ENCODE peak calls at places on chromosomes 3 and 15, in five cellular contexts. G is GM18507; J is stimulated activated CD4-positive, alpha-beta T cell treated with anti-CD3 and anti-CD28 coated beads, Interleukin-1b, Interleukin-23, amount 100 ng/mL, for 24 hours; N is left colon; U is pulmonary artery endothelial cell. M is an unnamed sample.

GRCh38 chr3:124878561-124879394 is 8.4 kb downstream of the ITGB5 start:
- DNase-seq in G (no peak), J (no peak), N (no peak), U (peak; percentile 77), M (no peak)

GRCh38 chr15:55526559-55527036 is 18.6 kb upstream of the DNAAF4 start:
- DNase-seq in G (no peak), J (no peak), N (no peak), U (peak; percentile 5), M (no peak)

GRCh38 chr3:98966862-98967554 is 65.5 kb upstream of the DCBLD2 start:
- DNase-seq in G (no peak), J (no peak), N (no peak), U (no peak), M (no peak)

GRCh38 chr3:121883507-121883906 is 10.7 kb upstream of the SLC15A2 start:
- DNase-seq in G (no peak), J (no peak), N (no peak), U (no peak), M (no peak)

GRCh38 chr3:150251654-150252053 is 156.4 kb upstream of the TSC22D2 start:
- DNase-seq in G (no peak), J (no peak), N (no peak), U (peak; percentile 52), M (no peak)

GRCh38 chr3:180280601-180281000 is 243.9 kb upstream of the PEX5L start:
- DNase-seq in G (no peak), J (no peak), N (no peak), U (no peak), M (no peak)

GRCh38 chr3:57756528-57757401 is 656 bp downstream of the SLMAP start:
- DNase-seq in G (no peak), J (no peak), N (peak; percentile 48), U (no peak), M (no peak)

GRCh38 chr15:65418596-65418995 is 4.2 kb downstream of the IGDCC4 start:
- DNase-seq in G (no peak), J (no peak), N (no peak), U (no peak), M (no peak)

GRCh38 chr3:180184806-180185205 is 148.1 kb upstream of the PEX5L start:
- DNase-seq in G (no peak), J (no peak), N (no peak), U (no peak), M (no peak)

GRCh38 chr3:163943664-163944063 is 1134.6 kb downstream of the SI start:
- DNase-seq in G (no peak), J (no peak), N (no peak), U (no peak), M (no peak)

GRCh38 chr3:59320080-59320479 is 270.3 kb upstream of the CFAP20DC start:
- DNase-seq in G (no peak), J (no peak), N (no peak), U (no peak), M (peak; percentile 35)

GRCh38 chr3:175193815-175194518 is 334.8 kb downstream of the NAALADL2 start:
- DNase-seq in G (no peak), J (no peak), N (no peak), U (no peak), M (no peak)

GRCh38 chr15:69881760-69882159 is 216.0 kb downstream of the TLE3 start:
- DNase-seq in G (peak; percentile 46), J (no peak), N (no peak), U (no peak), M (no peak)

GRCh38 chr3:127033786-127034185 is 50.9 kb downstream of the PLXNA1 start:
- DNase-seq in G (no peak), J (no peak), N (no peak), U (no peak), M (no peak)

GRCh38 chr3:48130321-48130881 is 57.8 kb downstream of the CDC25A start:
- DNase-seq in G (no peak), J (no peak), N (peak; percentile 36), U (peak; percentile 62), M (no peak)

GRCh38 chr15:90915808-90916440 is 12.8 kb downstream of the MAN2A2 start:
- DNase-seq in G (no peak), J (no peak), N (peak; percentile 56), U (no peak), M (no peak)

GRCh38 chr15:57562220-57562769 is 29.4 kb upstream of the MYZAP start:
- DNase-seq in G (no peak), J (no peak), N (peak; percentile 27), U (no peak), M (no peak)

GRCh38 chr3:150261958-150262357 is 146.1 kb upstream of the TSC22D2 start:
- DNase-seq in G (no peak), J (no peak), N (no peak), U (no peak), M (no peak)

GRCh38 chr3:118636841-118637240 is 397.8 kb downstream of the IGSF11 start:
- DNase-seq in G (no peak), J (no peak), N (no peak), U (no peak), M (no peak)

GRCh38 chr3:69649713-69650419 is 89.4 kb upstream of the MITF start:
- DNase-seq in G (no peak), J (no peak), N (no peak), U (no peak), M (no peak)

GRCh38 chr3:38582941-38583645 is 66.4 kb downstream of the SCN5A start:
- DNase-seq in G (no peak), J (no peak), N (peak; percentile 14), U (no peak), M (no peak)

GRCh38 chr3:71168961-71169411 is 414.5 kb downstream of the FOXP1 start:
- DNase-seq in G (no peak), J (no peak), N (no peak), U (no peak), M (peak; percentile 32)

GRCh38 chr3:14224895-14225294 is 46.3 kb downstream of the LSM3 start:
- DNase-seq in G (no peak), J (no peak), N (no peak), U (no peak), M (no peak)

GRCh38 chr15:30992073-30992363 is 590 bp upstream of the MTMR10 start:
- DNase-seq in G (no peak), J (no peak), N (no peak), U (no peak), M (no peak)

GRCh38 chr15:92962914-92963313 is 62.8 kb downstream of the CHD2 start:
- DNase-seq in G (no peak), J (no peak), N (no peak), U (no peak), M (no peak)

GRCh38 chr15:74432271-74432967 is 1.3 kb downstream of the SEMA7A start:
- DNase-seq in G (no peak), J (no peak), N (no peak), U (no peak), M (no peak)

GRCh38 chr15:38401101-38401500 is 52.8 kb upstream of the FAM98B start:
- DNase-seq in G (no peak), J (no peak), N (no peak), U (no peak), M (no peak)

GRCh38 chr3:111762535-111762934 is 96.5 kb upstream of the PHLDB2 start:
- DNase-seq in G (no peak), J (no peak), N (no peak), U (no peak), M (no peak)